ENCODE peak calls at places on chromosome 19, in four cellular contexts. M is CD8-positive, alpha-beta T cell; E is heart left ventricle; P is endodermal cell. W is an unnamed sample.

GRCh38 chr19:7257148-7258041 is 36.8 kb downstream of the INSR start:
- DNase-seq in E (no peak), M (no peak), P (peak), W (no peak)

GRCh38 chr19:44943801-44944249 is 1.8 kb downstream of the APOC4 start:
- DNase-seq in M (no peak), P (no peak), E (peak), W (peak)

GRCh38 chr19:40433391-40434216 is 7.8 kb upstream of the SERTAD1 start:
- DNase-seq in P (peak), M (peak), E (peak), W (peak)

GRCh38 chr19:49862411-49863253 is 4.7 kb downstream of the PNKP start:
- DNase-seq in E (no peak), M (no peak), P (peak), W (peak)

GRCh38 chr19:54403054-54403453 is 12.2 kb upstream of the TTYH1 start:
- DNase-seq in E (no peak), M (no peak), P (peak), W (no peak)

GRCh38 chr19:10625003-10625761 is at the start of gene SLC44A2:
- DNase-seq in P (peak), E (peak), M (no peak), W (peak)

GRCh38 chr19:2015611-2015950 is at the start of gene BTBD2:
- DNase-seq in E (peak), M (peak), P (peak), W (no peak)

GRCh38 chr19:42246143-42246868 is 3.9 kb upstream of the GSK3A start:
- DNase-seq in P (peak), E (peak), M (no peak), W (no peak)

GRCh38 chr19:56507446-56508281 is at the start of gene ZNF471:
- DNase-seq in P (peak), E (peak), M (peak), W (peak)

GRCh38 chr19:34356875-34357274 is 8.1 kb upstream of the GPI start:
- DNase-seq in M (no peak), E (no peak), P (no peak), W (no peak)

GRCh38 chr19:52527954-52528326 is 472 bp downstream of the ZNF808 start:
- DNase-seq in P (peak), E (peak), M (no peak), W (peak)

GRCh38 chr19:49932731-49933131 is 3.4 kb upstream of the NUP62 start:
- DNase-seq in M (peak), E (no peak), P (no peak), W (no peak)

GRCh38 chr19:37594982-37595382 is 306 bp downstream of the ZNF540 start:
- DNase-seq in E (peak), P (no peak), M (no peak), W (peak)

GRCh38 chr19:14495678-14496028 is 274 bp downstream of the GIPC1 start:
- DNase-seq in M (no peak), P (no peak), E (no peak), W (no peak)

GRCh38 chr19:19443902-19444693 is 38.6 kb downstream of the GATAD2A start:
- DNase-seq in E (no peak), M (no peak), P (no peak), W (no peak)

GRCh38 chr19:48290341-48290922 is 20.6 kb downstream of the ZNF114 start:
- DNase-seq in E (no peak), P (peak), M (no peak), W (no peak)

GRCh38 chr19:18519962-18520847 is 1.7 kb downstream of the ELL start:
- DNase-seq in E (peak), P (peak), M (peak), W (peak)

GRCh38 chr19:435707-436412 is 25.0 kb downstream of the SHC2 start:
- DNase-seq in E (no peak), M (no peak), P (no peak), W (no peak)

GRCh38 chr19:18388328-18389094 is 2.6 kb downstream of the GDF15 start:
- DNase-seq in P (peak), E (peak), M (peak), W (peak)

GRCh38 chr19:49844138-49844740 is 6.7 kb upstream of the PTOV1 start:
- DNase-seq in P (no peak), M (no peak), E (no peak), W (no peak)

GRCh38 chr19:13143135-13143534 is 7.0 kb downstream of the STX10 start:
- DNase-seq in M (no peak), E (no peak), P (no peak), W (no peak)

GRCh38 chr19:32811151-32811550 is 58.4 kb downstream of the SLC7A9 start:
- DNase-seq in M (no peak), P (no peak), E (no peak), W (no peak)

GRCh38 chr19:49442793-49443365 is 1.6 kb upstream of the SLC17A7 start:
- DNase-seq in E (peak), M (no peak), P (peak), W (peak)

GRCh38 chr19:54136086-54136863 is 1.3 kb upstream of the CNOT3 start:
- DNase-seq in M (no peak), P (peak), E (no peak), W (peak)

GRCh38 chr19:50315773-50316448 is 13.3 kb downstream of the KCNC3 start:
- DNase-seq in M (no peak), E (no peak), P (peak), W (no peak)

GRCh38 chr19:37855098-37855497 is 51.3 kb downstream of the WDR87 start:
- DNase-seq in P (no peak), E (peak), M (no peak), W (peak)

GRCh38 chr19:56350416-56351045 is 35.9 kb upstream of the ZSCAN5A start:
- DNase-seq in P (peak), E (peak), M (peak), W (no peak)

GRCh38 chr19:1411255-1412191 is 4.1 kb downstream of the DAZAP1 start:
- DNase-seq in M (peak), E (peak), P (no peak), W (peak)

GRCh38 chr19:46579286-46579944 is 21.7 kb upstream of the CALM3 start:
- DNase-seq in M (peak), E (no peak), P (peak), W (no peak)
- TF ChIP-seq CTCF in M (peak), E (peak), P (peak), W (no peak)

GRCh38 chr19:36423925-36424324 is 5.5 kb upstream of the ZFP82 start:
- DNase-seq in M (no peak), E (no peak), P (no peak), W (no peak)
- H3K27ac ChIP-seq in M (no peak), E (no peak), P (no peak), W (no peak)

GRCh38 chr19:29670255-29670654 is 5.0 kb downstream of the PLEKHF1 start:
- DNase-seq in E (no peak), P (no peak), M (no peak), W (no peak)
- H3K4me3 ChIP-seq in E (no peak), P (no peak), M (no peak), W (no peak)

DNA sequence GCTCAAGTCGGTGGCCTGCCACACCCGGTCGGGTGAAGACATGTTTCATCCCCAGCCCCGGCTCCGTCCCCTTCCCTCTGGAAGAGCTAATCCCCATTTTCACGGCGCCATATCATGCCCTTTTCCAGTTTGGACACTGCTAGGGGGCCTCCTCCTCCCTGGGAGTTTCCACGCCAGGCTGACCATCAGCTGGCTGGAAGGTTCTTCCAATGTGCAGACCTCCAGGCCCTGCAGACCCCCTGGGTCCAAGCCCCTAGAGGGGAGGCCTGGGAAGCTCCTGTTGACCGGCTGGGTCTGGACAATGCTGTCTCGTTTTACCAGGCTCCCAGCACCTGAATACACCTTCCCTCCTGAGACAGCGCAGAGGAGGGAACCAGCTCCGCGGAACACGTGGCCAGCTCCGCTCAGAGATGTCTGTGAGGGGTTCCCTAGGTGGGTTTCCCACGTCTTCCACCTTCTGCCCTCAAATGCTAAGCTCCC is 44.7 kb upstream of the RANBP3 start:
- DNase-seq in M (no peak), E (no peak), P (no peak), W (no peak)
- TF ChIP-seq CTCF in M (peak), E (no peak), P (peak), W (peak)

DNA sequence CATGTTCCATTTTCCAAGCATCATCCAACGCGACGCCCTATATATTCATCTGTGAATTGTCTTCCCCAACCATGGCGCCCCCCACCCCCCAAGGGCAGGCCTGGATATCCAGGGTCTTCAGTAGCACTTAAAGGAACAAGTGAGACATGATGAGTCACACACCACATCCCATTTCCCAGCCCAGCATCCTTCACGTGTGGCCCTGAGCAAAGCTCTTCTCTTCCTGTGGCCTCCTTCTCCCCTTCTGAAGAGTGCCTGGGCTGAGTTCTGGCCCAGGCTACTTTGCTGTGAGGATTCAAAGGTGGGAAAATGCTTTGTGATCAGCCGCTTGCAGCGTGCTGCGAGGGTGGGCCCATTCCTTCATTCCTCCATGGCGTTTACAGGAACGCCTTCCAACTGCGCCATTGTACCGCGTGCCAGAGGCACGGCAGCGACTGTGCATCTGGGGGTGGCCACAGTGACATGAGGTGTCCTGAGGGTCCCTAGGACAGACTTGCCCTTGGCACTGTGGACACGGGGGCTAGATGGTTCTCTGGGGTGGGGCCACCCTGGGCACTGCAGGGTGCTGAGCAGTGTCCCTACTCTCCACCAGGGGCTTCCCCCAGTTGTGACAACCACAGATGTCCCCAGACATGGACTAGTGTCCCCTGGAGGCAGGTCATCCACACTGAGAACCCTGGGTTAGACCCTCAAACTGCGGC is 11.7 kb downstream of the PLIN4 start:
- DNase-seq in P (no peak), M (no peak), E (no peak), W (no peak)
- H3K27ac ChIP-seq in P (no peak), M (no peak), E (peak), W (no peak)

W was measured in left lung.